ENCODE peak calls at places on chromosomes 4 and X, in nine cellular contexts. E, F, H, W, G, Y, X, D and N are unnamed samples.

GRCh38 chr4:2462992-2463762 is 5.7 kb upstream of the RNF4 start:
- DNase-seq in D (no peak), H (no peak), G (no peak), X (no peak), F (no peak), W (no peak), E (no peak), Y (no peak), N (no peak)

GRCh38 chrX:118566359-118566758 is 70.7 kb downstream of the DOCK11 start:
- DNase-seq in E (no peak), X (no peak), H (no peak), Y (no peak), W (no peak), G (peak), D (no peak), F (no peak), N (no peak)

GRCh38 chr4:71648923-71649322 is 135.0 kb downstream of the GC start:
- DNase-seq in D (no peak), X (no peak), W (no peak), E (no peak), Y (no peak), F (no peak), G (no peak), H (no peak), N (no peak)

GRCh38 chr4:27176400-27176799 is 315.8 kb downstream of the STIM2 start:
- DNase-seq in E (no peak), Y (peak), G (peak), D (peak), H (peak), X (no peak), W (peak), F (no peak), N (peak)

GRCh38 chr4:156547891-156548290 is 423.7 kb downstream of the PDGFC start:
- DNase-seq in F (no peak), Y (no peak), G (peak), W (no peak), D (no peak), E (no peak), X (no peak), H (no peak), N (no peak)

GRCh38 chr4:116016201-116016600 is 902.8 kb upstream of the NDST4 start:
- DNase-seq in F (peak), Y (peak), H (peak), G (no peak), W (no peak), D (no peak), E (no peak), X (no peak), N (no peak)

GRCh38 chr4:152535236-152535902 is 523 bp downstream of the FBXW7 start:
- DNase-seq in F (no peak), H (no peak), G (peak), W (no peak), Y (no peak), X (peak), E (no peak), D (no peak), N (peak)

GRCh38 chr4:110059556-110060191 is 138.7 kb downstream of the ELOVL6 start:
- DNase-seq in E (no peak), D (no peak), H (no peak), F (no peak), W (no peak), Y (no peak), G (peak), X (no peak), N (no peak)

GRCh38 chr4:153757407-153757806 is 2.4 kb downstream of the RNF175 start:
- DNase-seq in W (no peak), Y (no peak), F (no peak), E (no peak), D (no peak), X (no peak), H (peak), G (peak), N (no peak)

GRCh38 chr4:102623622-102624021 is 122.5 kb downstream of the NFKB1 start:
- DNase-seq in F (no peak), W (no peak), H (peak), D (peak), E (no peak), Y (peak), G (no peak), X (no peak), N (peak)

GRCh38 chrX:17082831-17083230 is 136.4 kb downstream of the REPS2 start:
- DNase-seq in F (no peak), H (peak), Y (peak), G (no peak), E (no peak), X (no peak), W (no peak), D (peak), N (no peak)

GRCh38 chr4:7377223-7377865 is 57.4 kb downstream of the PSAPL1 start:
- DNase-seq in F (no peak), E (no peak), W (no peak), Y (no peak), D (no peak), H (no peak), G (no peak), X (no peak), N (no peak)

GRCh38 chrX:40096395-40097091 is 1.2 kb downstream of the BCOR start:
- DNase-seq in X (peak), E (peak), F (peak), Y (peak), D (no peak), W (peak), H (peak), G (no peak), N (peak)

GRCh38 chr4:75030649-75031235 is 97.8 kb downstream of the PARM1 start:
- DNase-seq in Y (no peak), H (no peak), X (no peak), G (no peak), F (peak), W (no peak), D (no peak), E (no peak), N (no peak)

GRCh38 chr4:47442980-47443379 is 20.5 kb downstream of the COMMD8 start:
- DNase-seq in G (no peak), D (no peak), F (no peak), E (no peak), X (no peak), Y (no peak), W (no peak), H (no peak), N (no peak)

GRCh38 chr4:22730049-22730448 is 37.3 kb downstream of the GBA3 start:
- DNase-seq in X (no peak), D (no peak), E (no peak), G (no peak), F (no peak), H (no peak), Y (no peak), W (no peak), N (no peak)

GRCh38 chr4:183905593-183906485 is 732 bp downstream of the STOX2 start:
- DNase-seq in E (no peak), F (peak), D (no peak), X (no peak), H (peak), G (peak), W (peak), Y (no peak), N (no peak)

GRCh38 chr4:140726776-140727500 is 29.2 kb downstream of the TBC1D9 start:
- DNase-seq in D (no peak), F (peak), H (peak), G (no peak), X (no peak), Y (peak), E (no peak), W (no peak), N (no peak)

GRCh38 chrX:51798701-51799100 is 55.5 kb downstream of the GSPT2 start:
- DNase-seq in F (no peak), D (no peak), H (no peak), Y (no peak), G (no peak), E (no peak), W (no peak), X (no peak), N (no peak)

GRCh38 chr4:87399148-87399547 is 8.2 kb upstream of the HSD17B11 start:
- DNase-seq in E (no peak), G (no peak), F (no peak), Y (no peak), W (peak), X (no peak), H (peak), D (peak), N (no peak)

GRCh38 chrX:11364835-11365234 is 71.6 kb downstream of the AMELX start:
- DNase-seq in E (no peak), Y (no peak), W (no peak), H (no peak), X (no peak), D (no peak), G (no peak), F (no peak), N (no peak)

GRCh38 chr4:83231620-83232056 is 53.0 kb downstream of the COQ2 start:
- DNase-seq in W (no peak), D (peak), F (no peak), H (no peak), E (no peak), Y (no peak), G (peak), X (no peak), N (no peak)

GRCh38 chrX:2928583-2929434 is at the start of gene ARSD:
- DNase-seq in Y (peak), E (peak), F (peak), G (peak), H (peak), D (peak), X (peak), W (peak), N (peak)

GRCh38 chr4:138816883-138817282 is 198.7 kb upstream of the NOCT start:
- DNase-seq in X (no peak), F (no peak), E (no peak), Y (no peak), H (no peak), W (no peak), D (no peak), G (no peak), N (no peak)

GRCh38 chrX:30643313-30643821 is 9.9 kb upstream of the GK start:
- DNase-seq in X (no peak), D (peak), Y (no peak), F (no peak), G (peak), H (no peak), E (no peak), W (no peak), N (no peak)

GRCh38 chr4:6464842-6465588 is 7.4 kb downstream of the PPP2R2C start:
- DNase-seq in F (no peak), Y (peak), E (no peak), H (peak), G (no peak), W (peak), D (no peak), X (no peak), N (no peak)